ENCODE peak calls at places on chromosomes 16 and 17, in seven cellular contexts. Z, I, B, T, M, C and H are unnamed samples.

GRCh38 chr17:49873466-49873865 is 25.6 kb upstream of the TAC4 start:
- DNase-seq in Z (no peak), I (no peak), B (no peak), T (no peak), M (peak), C (no peak), H (no peak)

GRCh38 chr17:17685775-17686291 is 4.6 kb downstream of the RAI1 start:
- DNase-seq in Z (no peak), I (peak), B (peak), T (no peak), M (peak), C (peak), H (no peak)

GRCh38 chr16:83675136-83675535 is 132.6 kb upstream of the HSBP1 start:
- DNase-seq in Z (no peak), I (no peak), B (peak), T (no peak), M (no peak), C (peak), H (peak)

GRCh38 chr17:41547378-41547841 is 19.3 kb upstream of the KRT19 start:
- DNase-seq in Z (no peak), I (no peak), B (no peak), T (no peak), M (no peak), C (no peak), H (no peak)

GRCh38 chr17:33225509-33225908 is 67.6 kb downstream of the ASIC2 start:
- DNase-seq in Z (no peak), I (no peak), B (no peak), T (no peak), M (no peak), C (no peak), H (no peak)

GRCh38 chr16:86576591-86577313 is 1.6 kb upstream of the FOXL1 start:
- DNase-seq in Z (peak), I (peak), B (no peak), T (no peak), M (no peak), C (peak), H (no peak)

GRCh38 chr16:3174618-3175148 is 13.3 kb upstream of the OR1F1 start:
- DNase-seq in Z (no peak), I (no peak), B (no peak), T (no peak), M (no peak), C (no peak), H (no peak)

GRCh38 chr17:43906951-43907424 is 348 bp downstream of the MPP2 start:
- DNase-seq in Z (no peak), I (no peak), B (no peak), T (no peak), M (peak), C (no peak), H (peak)

GRCh38 chr16:64416232-64417010 is 705.4 kb downstream of the CDH11 start:
- DNase-seq in Z (no peak), I (peak), B (peak), T (no peak), M (no peak), C (no peak), H (no peak)

GRCh38 chr17:35244345-35245195 is 1.7 kb downstream of the SLFN5 start:
- DNase-seq in Z (peak), I (peak), B (peak), T (peak), M (peak), C (peak), H (no peak)

GRCh38 chr16:31092330-31092729 is 2.3 kb downstream of the VKORC1 start:
- DNase-seq in Z (no peak), I (no peak), B (peak), T (no peak), M (no peak), C (no peak), H (no peak)

GRCh38 chr17:44741316-44741715 is 17.5 kb upstream of the ADAM11 start:
- DNase-seq in Z (no peak), I (no peak), B (no peak), T (no peak), M (no peak), C (no peak), H (no peak)

GRCh38 chr16:87384162-87384999 is 805 bp upstream of the FBXO31 start:
- DNase-seq in Z (no peak), I (no peak), B (no peak), T (peak), M (peak), C (no peak), H (no peak)

GRCh38 chr16:81718637-81719036 is 60.5 kb upstream of the PLCG2 start:
- DNase-seq in Z (no peak), I (no peak), B (no peak), T (no peak), M (no peak), C (no peak), H (no peak)

GRCh38 chr17:43753488-43754129 is 5.0 kb downstream of the SOST start:
- DNase-seq in Z (no peak), I (no peak), B (peak), T (no peak), M (no peak), C (no peak), H (no peak)

GRCh38 chr16:50500171-50500874 is 47.9 kb upstream of the NKD1 start:
- DNase-seq in Z (no peak), I (no peak), B (no peak), T (no peak), M (no peak), C (no peak), H (no peak)

GRCh38 chr17:1787301-1787902 is 25.5 kb downstream of the SERPINF1 start:
- DNase-seq in Z (no peak), I (peak), B (peak), T (peak), M (no peak), C (no peak), H (no peak)

GRCh38 chr16:4937782-4938682 is 1.1 kb upstream of the PPL start:
- DNase-seq in Z (no peak), I (no peak), B (no peak), T (no peak), M (no peak), C (no peak), H (no peak)

GRCh38 chr16:47492428-47493357 is 31.6 kb downstream of the PHKB start:
- DNase-seq in Z (no peak), I (peak), B (peak), T (no peak), M (no peak), C (no peak), H (no peak)

GRCh38 chr16:28166394-28167208 is 45.2 kb downstream of the XPO6 start:
- DNase-seq in Z (no peak), I (peak), B (peak), T (peak), M (no peak), C (peak), H (no peak)

GRCh38 chr16:9258423-9259051 is 167.1 kb downstream of the HAPSTR1 start:
- DNase-seq in Z (peak), I (no peak), B (peak), T (no peak), M (peak), C (peak), H (peak)

GRCh38 chr17:8137645-8138342 is 13.9 kb upstream of the HES7 start:
- DNase-seq in Z (no peak), I (peak), B (no peak), T (no peak), M (peak), C (no peak), H (no peak)

GRCh38 chr16:1152651-1153259 is at the start of gene CACNA1H:
- DNase-seq in Z (peak), I (no peak), B (no peak), T (no peak), M (peak), C (peak), H (peak)

GRCh38 chr17:39757931-39758873 is 20.5 kb downstream of the GRB7 start:
- DNase-seq in Z (no peak), I (no peak), B (no peak), T (no peak), M (no peak), C (no peak), H (no peak)

GRCh38 chr17:39757176-39757662 is 19.5 kb downstream of the GRB7 start:
- DNase-seq in Z (no peak), I (no peak), B (no peak), T (no peak), M (no peak), C (no peak), H (no peak)

GRCh38 chr17:39754958-39755549 is 17.3 kb downstream of the GRB7 start:
- DNase-seq in Z (peak), I (no peak), B (no peak), T (no peak), M (peak), C (peak), H (no peak)

GRCh38 chr17:39755550-39756375 is 18.0 kb downstream of the GRB7 start:
- DNase-seq in Z (no peak), I (peak), B (peak), T (no peak), M (peak), C (no peak), H (no peak)

GRCh38 chr17:39756376-39757079 is 18.8 kb downstream of the GRB7 start:
- DNase-seq in Z (no peak), I (no peak), B (no peak), T (no peak), M (no peak), C (no peak), H (no peak)
- H2BK5ac ChIP-seq in Z (no peak), I (no peak), B (no peak), T (no peak), M (no peak), C (no peak), H (peak)

GRCh38 chr17:18953231-18953728 is 1.3 kb downstream of the SLC5A10 start:
- DNase-seq in Z (no peak), I (no peak), B (no peak), T (no peak), M (no peak), C (no peak), H (no peak)
- H2BK5ac ChIP-seq in Z (no peak), I (no peak), B (no peak), T (no peak), M (no peak), C (no peak), H (no peak)

DNA sequence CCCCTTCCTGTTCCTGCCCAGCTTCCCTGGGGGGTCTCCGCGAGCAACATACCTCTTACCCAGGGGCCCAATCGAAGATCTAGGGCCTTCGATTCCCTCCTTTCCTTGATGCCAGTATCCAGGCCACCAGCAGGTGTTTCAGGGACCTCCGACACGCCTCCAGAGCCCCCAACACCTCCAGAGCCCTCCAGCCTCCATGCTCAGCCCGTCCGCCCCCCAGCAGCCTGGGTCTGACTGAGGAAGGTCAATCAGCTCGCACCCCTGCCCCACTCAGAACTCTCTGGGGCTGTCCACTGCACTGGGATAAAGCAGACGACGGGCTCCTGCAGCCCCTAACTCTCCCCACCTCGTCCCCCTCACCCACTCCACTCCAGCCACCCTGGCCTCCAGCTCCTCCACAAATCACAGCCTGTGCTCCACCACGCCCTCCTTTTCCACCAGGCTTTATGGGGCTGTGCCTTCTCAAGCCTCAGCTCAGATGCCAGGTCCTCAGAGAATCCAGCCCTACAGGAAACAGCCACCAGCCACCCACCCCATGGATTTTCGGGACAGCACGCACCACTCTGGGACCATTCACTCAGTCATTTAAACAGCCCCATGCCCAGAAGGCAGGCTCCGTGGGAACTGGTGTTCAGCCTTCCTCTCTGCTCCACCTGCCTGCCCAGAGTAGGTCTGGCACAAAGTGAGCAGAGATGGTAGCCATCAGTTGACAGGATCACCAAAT is 247.1 kb downstream of the RBFOX3 start:
- DNase-seq in Z (no peak), I (no peak), B (no peak), T (no peak), M (no peak), C (no peak), H (no peak)
- H2BK5ac ChIP-seq in Z (no peak), I (no peak), B (no peak), T (no peak), M (no peak), C (no peak), H (peak)

GRCh38 chr16:73131153-73131862 is 83.4 kb upstream of the ZFHX3 start:
- DNase-seq in Z (no peak), I (no peak), B (no peak), T (no peak), M (no peak), C (no peak), H (no peak)
- H2BK5ac ChIP-seq in Z (no peak), I (no peak), B (no peak), T (no peak), M (no peak), C (no peak), H (no peak)

DNA sequence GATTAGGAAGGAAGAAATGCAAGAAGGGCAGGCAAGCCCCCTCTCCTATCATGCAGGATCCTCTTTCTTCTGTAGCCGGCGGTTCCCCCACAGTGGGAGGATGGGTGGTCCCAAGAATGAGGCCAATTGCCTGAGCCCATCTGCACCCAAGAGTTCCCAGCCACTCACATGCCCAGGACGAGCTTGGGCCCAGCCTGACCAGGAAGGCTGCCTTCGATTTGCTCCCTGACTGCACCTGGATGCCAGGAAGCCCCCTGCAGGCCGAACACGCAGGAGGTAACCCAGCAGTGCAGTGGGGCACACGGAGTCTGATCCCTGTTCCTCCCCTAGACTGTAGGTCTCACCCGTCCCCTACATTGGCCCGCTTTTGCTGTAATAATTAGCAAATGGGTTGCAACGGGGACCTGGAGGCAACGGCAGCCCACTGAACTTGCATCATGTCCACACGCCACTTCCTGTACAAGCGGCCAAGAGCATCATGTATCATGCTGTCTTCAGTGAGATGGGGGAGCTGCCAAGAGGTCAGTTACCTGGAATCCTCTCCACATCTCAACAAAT is 67.5 kb downstream of the AMFR start:
- DNase-seq in Z (peak), I (no peak), B (no peak), T (no peak), M (peak), C (peak), H (no peak)
- H2BK5ac ChIP-seq in Z (peak), I (no peak), B (peak), T (no peak), M (no peak), C (no peak), H (peak)

GRCh38 chr16:15876503-15876902 is 11.9 kb downstream of the CEP20 start:
- DNase-seq in Z (no peak), I (no peak), B (no peak), T (no peak), M (no peak), C (no peak), H (no peak)

GRCh38 chr16:15879255-15879804 is 9.1 kb downstream of the CEP20 start:
- DNase-seq in Z (no peak), I (peak), B (peak), T (no peak), M (no peak), C (no peak), H (no peak)

GRCh38 chr16:15873737-15874136 is 14.7 kb downstream of the CEP20 start:
- DNase-seq in Z (no peak), I (no peak), B (no peak), T (no peak), M (no peak), C (no peak), H (no peak)

GRCh38 chr16:15880434-15880833 is 8.0 kb downstream of the CEP20 start:
- DNase-seq in Z (no peak), I (no peak), B (no peak), T (no peak), M (no peak), C (no peak), H (no peak)

DNA sequence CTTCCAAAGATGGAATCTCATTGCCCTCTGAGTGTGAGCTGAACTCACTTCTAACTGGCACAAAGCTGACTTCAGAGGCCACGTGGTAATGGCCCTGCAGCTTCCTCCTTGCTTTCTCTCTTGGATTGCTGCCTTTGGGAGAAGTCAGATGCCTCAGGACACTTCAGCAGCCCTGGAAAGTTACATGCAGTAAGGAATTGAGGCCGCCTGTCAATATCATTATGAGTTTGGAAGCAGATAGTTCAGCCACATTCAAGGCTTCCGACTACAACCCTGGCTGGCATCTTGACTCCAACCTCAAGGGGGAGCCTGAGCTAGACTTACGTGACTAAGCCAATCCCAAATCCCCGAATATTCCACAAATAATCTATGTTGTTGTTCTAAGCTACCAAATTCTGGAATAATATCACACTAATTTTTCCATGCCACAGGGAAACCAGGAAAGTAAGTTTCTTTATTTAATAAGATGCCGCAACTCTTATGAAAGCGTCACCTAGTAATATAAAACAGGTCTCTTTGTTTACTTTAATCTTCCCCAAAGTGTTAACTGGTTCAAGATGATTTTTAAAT is 13.6 kb downstream of the CEP20 start:
- DNase-seq in Z (peak), I (peak), B (peak), T (peak), M (peak), C (peak), H (peak)
- H2BK5ac ChIP-seq in Z (no peak), I (no peak), B (peak), T (no peak), M (no peak), C (no peak), H (no peak)

DNA sequence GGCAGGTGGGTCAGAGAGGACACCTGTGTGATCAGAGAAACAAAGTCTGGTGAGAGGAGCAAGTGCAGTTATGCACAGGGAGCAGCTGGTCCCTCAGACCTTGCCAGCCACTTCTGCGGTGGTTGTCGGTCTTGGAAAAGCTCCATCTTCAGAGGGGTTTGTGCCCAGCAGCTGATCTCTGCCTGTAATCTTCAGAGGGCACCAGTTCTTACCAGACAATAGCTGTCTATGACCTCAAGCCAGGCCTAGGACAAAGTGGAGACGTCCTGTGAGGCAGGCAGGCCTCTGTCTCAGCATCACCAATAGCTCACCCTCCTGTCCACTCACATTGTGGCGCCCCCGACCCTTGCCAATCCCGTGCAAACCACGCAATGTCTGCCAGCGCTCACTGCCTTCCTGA is 66.5 kb upstream of the TBX2 start:
- DNase-seq in Z (no peak), I (no peak), B (no peak), T (no peak), M (no peak), C (no peak), H (no peak)
- H2BK5ac ChIP-seq in Z (no peak), I (no peak), B (no peak), T (no peak), M (no peak), C (no peak), H (no peak)